ENCODE peak calls at places on chromosomes 2 and 18, in four cellular contexts. B is neuronal stem cell, S is H1, F is H9. X is an unnamed sample.

GRCh38 chr2:111946294-111947114 is 48.1 kb downstream of the MERTK start:
- DNase-seq in B (no peak), S (no peak), F (no peak), X (peak; percentile 68)

GRCh38 chr2:190181066-190181681 is 118.6 kb upstream of the MSTN start:
- DNase-seq in B (peak; percentile 6), S (no peak), F (no peak), X (no peak)

GRCh38 chr18:28045880-28046279 is 131.1 kb downstream of the CDH2 start:
- DNase-seq in B (no peak), S (no peak), F (no peak), X (no peak)

GRCh38 chr18:58239879-58240278 is 195.9 kb downstream of the NEDD4L start:
- DNase-seq in B (no peak), S (no peak), F (no peak), X (no peak)

GRCh38 chr2:184598313-184599053 is at the start of gene ZNF804A:
- DNase-seq in B (peak; percentile 50), S (no peak), F (peak; percentile 49), X (peak; percentile 83)

GRCh38 chr2:133993160-133993559 is 260.7 kb upstream of the MGAT5 start:
- DNase-seq in B (no peak), S (no peak), F (no peak), X (no peak)

GRCh38 chr2:236661064-236661761 is 91.6 kb downstream of the ACKR3 start:
- DNase-seq in B (peak; percentile 23), S (peak; percentile 9), F (peak; percentile 48), X (peak; percentile 38)

GRCh38 chr18:28767781-28768211 is 590.9 kb upstream of the CDH2 start:
- DNase-seq in B (no peak), S (no peak), F (no peak), X (peak; percentile 72)

GRCh38 chr2:190467575-190468083 is 59.5 kb downstream of the MFSD6 start:
- DNase-seq in B (peak; percentile 4), S (no peak), F (no peak), X (no peak)

GRCh38 chr2:49248506-49248905 is 94.2 kb upstream of the FSHR start:
- DNase-seq in B (no peak), S (no peak), F (no peak), X (peak; percentile 94)

GRCh38 chr2:237091779-237092436 is 6.2 kb downstream of the COPS8 start:
- DNase-seq in B (no peak), S (no peak), F (no peak), X (peak; percentile 86)

GRCh38 chr2:20194097-20194989 is 30.6 kb downstream of the SDC1 start:
- DNase-seq in B (no peak), S (no peak), F (no peak), X (no peak)

GRCh38 chr2:100733344-100734187 is 86.4 kb upstream of the NPAS2 start:
- DNase-seq in B (peak; percentile 35), S (no peak), F (peak; percentile 51), X (peak; percentile 86)

GRCh38 chr2:29811378-29811777 is 110.0 kb downstream of the ALK start:
- DNase-seq in B (no peak), S (no peak), F (no peak), X (no peak)

GRCh38 chr2:214856116-214856515 is 46.6 kb upstream of the BARD1 start:
- DNase-seq in B (no peak), S (no peak), F (no peak), X (no peak)

GRCh38 chr18:79260510-79260909 is 135.2 kb upstream of the NFATC1 start:
- DNase-seq in B (no peak), S (no peak), F (no peak), X (no peak)

GRCh38 chr18:37536646-37537045 is 29.0 kb downstream of the CELF4 start:
- DNase-seq in B (no peak), S (no peak), F (no peak), X (no peak)

GRCh38 chr2:64455545-64455944 is 1.6 kb downstream of the LGALSL start:
- DNase-seq in B (no peak), S (no peak), F (no peak), X (peak; percentile 2)

GRCh38 chr2:235328991-235329390 is 164.9 kb upstream of the AGAP1 start:
- DNase-seq in B (no peak), S (no peak), F (no peak), X (no peak)

GRCh38 chr2:235334179-235334578 is 159.7 kb upstream of the AGAP1 start:
- DNase-seq in B (no peak), S (no peak), F (no peak), X (no peak)

GRCh38 chr2:235330775-235331438 is 162.9 kb upstream of the AGAP1 start:
- DNase-seq in B (no peak), S (no peak), F (no peak), X (no peak)

GRCh38 chr2:235332240-235332890 is 161.5 kb upstream of the AGAP1 start:
- DNase-seq in B (no peak), S (no peak), F (no peak), X (no peak)

GRCh38 chr2:235333076-235333475 is 160.8 kb upstream of the AGAP1 start:
- DNase-seq in B (no peak), S (no peak), F (no peak), X (peak; percentile 43)
- H2BK120ac ChIP-seq in B (no peak overlapping the region), S (no peak overlapping the region), F (no peak overlapping the region), X (no peak overlapping the region)

GRCh38 chr2:96608459-96609455 is 29.4 kb downstream of the KANSL3 start:
- DNase-seq in B (no peak), S (no peak), F (no peak), X (peak; percentile 81)
- H2BK12ac ChIP-seq in B (no peak overlapping the region), S (no peak overlapping the region), F (no peak overlapping the region), X (no peak overlapping the region)

GRCh38 chr2:12202702-12203101 is 456.3 kb downstream of the LPIN1 start:
- DNase-seq in B (no peak), S (no peak), F (no peak), X (peak; percentile 38)
- H2BK15ac ChIP-seq in B (no peak overlapping the region), S (no peak overlapping the region), F (no peak overlapping the region), X (no peak overlapping the region)

GRCh38 chr2:19073522-19073921 is 284.9 kb downstream of the OSR1 start:
- DNase-seq in B (no peak), S (no peak), F (peak; percentile 77), X (peak; percentile 25)
- H2BK120ac ChIP-seq in B (no peak overlapping the region), S (no peak overlapping the region), F (no peak overlapping the region), X (no peak overlapping the region)

GRCh38 chr2:241539616-241540374 is 18.8 kb upstream of the BOK start:
- DNase-seq in B (no peak), S (no peak), F (no peak), X (no peak)
- H2BK12ac ChIP-seq in B (no peak overlapping the region), S (no peak overlapping the region), F (no peak overlapping the region), X (no peak overlapping the region)

DNA sequence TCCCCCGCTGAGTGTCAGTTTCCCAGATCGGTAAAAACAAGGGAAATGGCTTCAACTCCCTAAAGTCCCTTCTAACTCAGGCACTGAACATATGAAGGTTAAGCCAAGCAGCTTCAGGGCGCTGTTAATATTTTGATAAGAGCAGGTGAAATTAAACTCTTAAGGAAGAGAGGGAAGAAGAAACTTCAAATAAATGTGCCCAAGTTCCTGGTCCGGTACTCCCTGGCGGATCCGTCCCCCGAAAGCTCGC is 564 bp downstream of the TRABD2A start:
- DNase-seq in B (no peak), S (no peak), F (no peak), X (no peak)
- H2BK15ac ChIP-seq in B (no peak overlapping the region), S (no peak overlapping the region), F (no peak overlapping the region), X (no peak overlapping the region)

GRCh38 chr2:217186565-217187218 is 326.8 kb upstream of the TNP1 start:
- DNase-seq in B (no peak), S (no peak), F (no peak), X (no peak)
- H2BK120ac ChIP-seq in B (no peak overlapping the region), S (no peak overlapping the region), F (no peak overlapping the region), X (no peak overlapping the region)

X was measured in mesenchymal stem cell.